ENCODE peak calls at places on chromosome 13, in five cellular contexts. E is astrocyte; X is CD4-positive, alpha-beta T cell; M is uterus; Y is IMR-90. U is an unnamed sample.

GRCh38 chr13:113449693-113450347 is 3.5 kb downstream of the ADPRHL1 start:
- DNase-seq in E (no peak), X (no peak), M (no peak), Y (no peak), U (no peak)

GRCh38 chr13:110531671-110532083 is 29.8 kb downstream of the RAB20 start:
- DNase-seq in E (no peak), X (no peak), M (no peak), Y (no peak), U (no peak)

GRCh38 chr13:68715651-68716050 is 1392.0 kb upstream of the ATXN8OS start:
- DNase-seq in E (no peak), X (no peak), M (no peak), Y (no peak), U (no peak)

GRCh38 chr13:74867460-74867859 is 614.5 kb downstream of the TBC1D4 start:
- DNase-seq in E (peak; percentile 32), X (no peak), M (no peak), Y (no peak), U (no peak)

GRCh38 chr13:59452189-59452588 is 711.5 kb downstream of the DIAPH3 start:
- DNase-seq in E (no peak), X (no peak), M (no peak), Y (no peak), U (no peak)

GRCh38 chr13:50085063-50085462 is 69.8 kb downstream of the KCNRG start:
- DNase-seq in E (no peak), X (no peak), M (no peak), Y (peak; percentile 47), U (no peak)

GRCh38 chr13:94178625-94179244 is 300.7 kb downstream of the DCT start:
- DNase-seq in E (no peak), X (no peak), M (no peak), Y (peak; percentile 37), U (no peak)

GRCh38 chr13:113997845-113998751 is 24.2 kb upstream of the C13orf46 start:
- DNase-seq in E (no peak), X (no peak), M (peak; percentile 59), Y (peak; percentile 79), U (no peak)

GRCh38 chr13:51603716-51604115 is 19.5 kb downstream of the WDFY2 start:
- DNase-seq in E (no peak), X (no peak), M (no peak), Y (no peak), U (no peak)

GRCh38 chr13:30409911-30410704 is 12.2 kb upstream of the UBE2L5 start:
- DNase-seq in E (peak; percentile 80), X (no peak), M (peak; percentile 64), Y (peak; percentile 85), U (no peak)

GRCh38 chr13:113060557-113061270 is 44.9 kb upstream of the F7 start:
- DNase-seq in E (no peak), X (no peak), M (no peak), Y (no peak), U (no peak)

GRCh38 chr13:30341815-30342570 is 34.6 kb upstream of the KATNAL1 start:
- DNase-seq in E (peak; percentile 95), X (no peak), M (peak; percentile 90), Y (peak; percentile 94), U (no peak)

GRCh38 chr13:60788156-60788829 is 391.3 kb downstream of the TDRD3 start:
- DNase-seq in E (peak; percentile 44), X (no peak), M (peak; percentile 33), Y (no peak), U (no peak)

GRCh38 chr13:45278096-45278645 is 62.8 kb downstream of the TPT1 start:
- DNase-seq in E (peak; percentile 34), X (no peak), M (no peak), Y (no peak), U (no peak)

GRCh38 chr13:30362869-30363268 is 55.5 kb upstream of the KATNAL1 start:
- DNase-seq in E (no peak), X (no peak), M (peak; percentile 42), Y (no peak), U (no peak)

GRCh38 chr13:60511637-60512036 is 114.6 kb downstream of the TDRD3 start:
- DNase-seq in E (no peak), X (no peak), M (no peak), Y (no peak), U (no peak)

GRCh38 chr13:102091231-102091630 is 310.6 kb downstream of the FGF14 start:
- DNase-seq in E (no peak), X (no peak), M (no peak), Y (no peak), U (no peak)

GRCh38 chr13:64819081-64819480 is 2411.1 kb downstream of the PCDH9 start:
- DNase-seq in E (no peak), X (no peak), M (no peak), Y (peak; percentile 5), U (no peak)
- TF ChIP-seq CTCF in E (no peak), X (no peak), M (no peak), Y (no peak), U (peak; percentile 11)

GRCh38 chr13:33403807-33404362 is 118.3 kb upstream of the STARD13 start:
- DNase-seq in E (no peak), X (no peak), M (no peak), Y (no peak), U (no peak)
- TF ChIP-seq CTCF in E (no peak), X (no peak), M (no peak), Y (no peak), U (no peak)

GRCh38 chr13:21603531-21604448 is at the start of gene MICU2:
- DNase-seq in E (peak; percentile 89), X (peak; percentile 95), M (peak; percentile 93), Y (peak; percentile 93), U (peak; percentile 95)
- TF ChIP-seq CTCF in E (no peak), X (no peak), M (peak; percentile 34), Y (no peak), U (no peak)

GRCh38 chr13:89163081-89163480 is 1491.9 kb downstream of the SLITRK5 start:
- DNase-seq in E (no peak), X (no peak), M (no peak), Y (no peak), U (no peak)
- TF ChIP-seq CTCF in E (no peak), X (no peak), M (no peak), Y (no peak), U (no peak)

DNA sequence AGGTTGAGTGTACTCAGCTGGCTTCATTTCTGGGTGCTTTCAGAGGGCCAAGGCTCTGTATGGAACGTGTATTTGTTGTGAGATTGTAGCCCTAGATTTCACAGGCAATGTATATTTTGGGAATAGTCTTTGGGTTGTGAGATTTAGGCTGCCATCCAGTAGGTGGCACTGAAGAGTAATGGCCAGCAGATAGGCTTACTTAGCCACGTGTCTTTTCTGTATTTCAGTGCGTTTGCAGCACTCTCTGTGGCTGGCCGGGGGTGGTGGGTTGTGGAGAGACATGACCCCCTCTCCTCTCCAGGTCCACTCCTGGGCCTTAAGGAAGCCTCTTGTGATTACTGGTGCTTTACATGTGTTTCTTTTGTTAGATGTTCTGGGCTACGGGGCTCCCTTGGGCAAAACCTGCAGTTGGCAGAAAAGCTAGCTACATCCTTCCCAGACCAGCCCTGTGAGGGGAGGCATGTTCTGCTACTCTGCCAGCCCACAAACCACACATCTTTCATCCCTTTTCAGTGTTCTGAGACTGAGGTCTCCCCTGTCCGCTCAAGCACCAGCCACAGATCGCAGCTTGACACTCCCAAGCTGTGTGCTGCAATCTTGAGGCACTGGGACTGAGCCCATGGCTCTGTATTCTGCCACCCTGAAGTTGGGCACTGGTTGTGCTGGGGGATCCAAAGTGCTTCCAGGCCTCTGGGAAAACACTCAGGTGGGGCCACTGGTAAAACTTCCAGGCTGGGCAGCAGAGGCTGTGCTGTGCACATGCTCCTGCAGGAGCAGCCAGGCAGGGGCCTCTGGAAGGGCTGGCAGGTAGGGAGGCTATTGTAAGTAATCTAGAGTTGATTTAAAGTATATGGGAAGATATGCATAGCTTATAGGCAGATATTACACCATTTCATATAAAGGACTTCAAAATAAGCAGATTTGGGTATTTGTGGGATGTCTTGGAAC is 1096.8 kb upstream of the PCDH20 start:
- DNase-seq in E (no peak), X (no peak), M (no peak), Y (peak; percentile 32), U (peak; percentile 29)
- TF ChIP-seq CTCF in E (peak; percentile 39), X (no peak), M (peak; percentile 28), Y (peak; percentile 54), U (peak; percentile 89)